ENCODE peak calls at places on chromosomes 3 and 15, in seven cellular contexts. One of them, this sample, is unnamed.

GRCh38 chr15:58453931-58454793 is 22.4 kb downstream of the LIPC start:
- DNase-seq in spleen: no peak
- DNase-seq in NCI-H1694: no peak
- DNase-seq in NCI-H1105: no peak
- DNase-seq in H9: no peak
- DNase-seq in cardiac muscle cell: no peak
- DNase-seq in left lung: no peak
- DNase-seq in this sample: no peak

GRCh38 chr3:136682740-136683312 is 69.4 kb downstream of the STAG1 start:
- DNase-seq in spleen: no peak
- DNase-seq in NCI-H1694: no peak
- DNase-seq in NCI-H1105: no peak
- DNase-seq in H9: no peak
- DNase-seq in cardiac muscle cell: no peak
- DNase-seq in left lung: no peak
- DNase-seq in this sample: no peak

GRCh38 chr3:115139072-115139471 is 8.0 kb downstream of the ZBTB20 start:
- DNase-seq in spleen: no peak
- DNase-seq in NCI-H1694: no peak
- DNase-seq in NCI-H1105: no peak
- DNase-seq in H9: no peak
- DNase-seq in cardiac muscle cell: no peak
- DNase-seq in left lung: no peak
- DNase-seq in this sample: no peak

GRCh38 chr15:91694829-91695205 is 158.7 kb upstream of the SLCO3A1 start:
- DNase-seq in spleen: no peak
- DNase-seq in NCI-H1694: no peak
- DNase-seq in NCI-H1105: no peak
- DNase-seq in H9: no peak
- DNase-seq in cardiac muscle cell: no peak
- DNase-seq in left lung: no peak
- DNase-seq in this sample: no peak

GRCh38 chr3:16536996-16537395 is 23.5 kb upstream of the RFTN1 start:
- DNase-seq in spleen: no peak
- DNase-seq in NCI-H1694: no peak
- DNase-seq in NCI-H1105: no peak
- DNase-seq in H9: no peak
- DNase-seq in cardiac muscle cell: no peak
- DNase-seq in left lung: no peak
- DNase-seq in this sample: no peak

GRCh38 chr3:136790786-136791185 is 28.1 kb upstream of the SLC35G2 start:
- DNase-seq in spleen: no peak
- DNase-seq in NCI-H1694: no peak
- DNase-seq in NCI-H1105: no peak
- DNase-seq in H9: no peak
- DNase-seq in cardiac muscle cell: no peak
- DNase-seq in left lung: no peak
- DNase-seq in this sample: no peak

GRCh38 chr3:52444860-52445793 is at the start of gene SEMA3G:
- DNase-seq in spleen: peak
- DNase-seq in NCI-H1694: no peak
- DNase-seq in NCI-H1105: no peak
- DNase-seq in H9: peak
- DNase-seq in cardiac muscle cell: peak
- DNase-seq in left lung: peak
- DNase-seq in this sample: no peak

GRCh38 chr15:90037510-90037860 is 36.4 kb downstream of the ZNF710 start:
- DNase-seq in spleen: no peak
- DNase-seq in NCI-H1694: no peak
- DNase-seq in NCI-H1105: no peak
- DNase-seq in H9: no peak
- DNase-seq in cardiac muscle cell: no peak
- DNase-seq in left lung: no peak
- DNase-seq in this sample: no peak

GRCh38 chr15:24676431-24676830 is 856 bp downstream of the NPAP1 start:
- DNase-seq in spleen: no peak
- DNase-seq in NCI-H1694: no peak
- DNase-seq in NCI-H1105: no peak
- DNase-seq in H9: peak
- DNase-seq in cardiac muscle cell: no peak
- DNase-seq in left lung: no peak
- DNase-seq in this sample: no peak

GRCh38 chr3:102225407-102226132 is 209.2 kb upstream of the ZPLD1 start:
- DNase-seq in spleen: no peak
- DNase-seq in NCI-H1694: peak
- DNase-seq in NCI-H1105: peak
- DNase-seq in H9: no peak
- DNase-seq in cardiac muscle cell: peak
- DNase-seq in left lung: no peak
- DNase-seq in this sample: no peak

GRCh38 chr3:127697531-127698240 is 24.9 kb downstream of the ABTB1 start:
- DNase-seq in spleen: peak
- DNase-seq in NCI-H1694: peak
- DNase-seq in NCI-H1105: peak
- DNase-seq in H9: peak
- DNase-seq in cardiac muscle cell: peak
- DNase-seq in left lung: peak
- DNase-seq in this sample: peak

GRCh38 chr15:82262422-82263026 is at the start of the genes EFL1 and SAXO2:
- DNase-seq in spleen: peak
- DNase-seq in NCI-H1694: peak
- DNase-seq in NCI-H1105: peak
- DNase-seq in H9: peak
- DNase-seq in cardiac muscle cell: peak
- DNase-seq in left lung: peak
- DNase-seq in this sample: peak

GRCh38 chr3:151316267-151316991 is at the start of gene GPR87:
- DNase-seq in spleen: no peak
- DNase-seq in NCI-H1694: no peak
- DNase-seq in NCI-H1105: no peak
- DNase-seq in H9: no peak
- DNase-seq in cardiac muscle cell: no peak
- DNase-seq in left lung: no peak
- DNase-seq in this sample: no peak

GRCh38 chr15:39202641-39203040 is 378.2 kb upstream of the THBS1 start:
- DNase-seq in spleen: no peak
- DNase-seq in NCI-H1694: no peak
- DNase-seq in NCI-H1105: no peak
- DNase-seq in H9: no peak
- DNase-seq in cardiac muscle cell: no peak
- DNase-seq in left lung: no peak
- DNase-seq in this sample: no peak

GRCh38 chr3:18335202-18335601 is 89.9 kb downstream of the SATB1 start:
- DNase-seq in spleen: no peak
- DNase-seq in NCI-H1694: no peak
- DNase-seq in NCI-H1105: no peak
- DNase-seq in H9: no peak
- DNase-seq in cardiac muscle cell: no peak
- DNase-seq in left lung: no peak
- DNase-seq in this sample: no peak

GRCh38 chr3:30185872-30186271 is 420.5 kb upstream of the TGFBR2 start:
- DNase-seq in spleen: no peak
- DNase-seq in NCI-H1694: no peak
- DNase-seq in NCI-H1105: no peak
- DNase-seq in H9: no peak
- DNase-seq in cardiac muscle cell: no peak
- DNase-seq in left lung: no peak
- DNase-seq in this sample: no peak

GRCh38 chr3:69433016-69433937 is 47.4 kb upstream of the FRMD4B start:
- DNase-seq in spleen: no peak
- DNase-seq in NCI-H1694: no peak
- DNase-seq in NCI-H1105: no peak
- DNase-seq in H9: no peak
- DNase-seq in cardiac muscle cell: peak
- DNase-seq in left lung: no peak
- DNase-seq in this sample: no peak

GRCh38 chr3:110789315-110789714 is 282.3 kb upstream of the NECTIN3 start:
- DNase-seq in spleen: no peak
- DNase-seq in NCI-H1694: no peak
- DNase-seq in NCI-H1105: no peak
- DNase-seq in H9: no peak
- DNase-seq in cardiac muscle cell: no peak
- DNase-seq in left lung: no peak
- DNase-seq in this sample: no peak

GRCh38 chr3:39428745-39429201 is 22.3 kb downstream of the RPSA start:
- DNase-seq in spleen: no peak
- DNase-seq in NCI-H1694: no peak
- DNase-seq in NCI-H1105: no peak
- DNase-seq in H9: no peak
- DNase-seq in cardiac muscle cell: no peak
- DNase-seq in left lung: no peak
- DNase-seq in this sample: no peak

GRCh38 chr3:131081224-131081623 is 54.5 kb downstream of the NEK11 start:
- DNase-seq in spleen: no peak
- DNase-seq in NCI-H1694: no peak
- DNase-seq in NCI-H1105: no peak
- DNase-seq in H9: no peak
- DNase-seq in cardiac muscle cell: no peak
- DNase-seq in left lung: no peak
- DNase-seq in this sample: no peak

GRCh38 chr3:182979719-182980191 is 583 bp downstream of the DCUN1D1 start:
- DNase-seq in spleen: no peak
- DNase-seq in NCI-H1694: no peak
- DNase-seq in NCI-H1105: peak
- DNase-seq in H9: no peak
- DNase-seq in cardiac muscle cell: peak
- DNase-seq in left lung: peak
- DNase-seq in this sample: peak

GRCh38 chr15:77031376-77032050 is 36.6 kb downstream of the PSTPIP1 start:
- DNase-seq in spleen: peak
- DNase-seq in NCI-H1694: peak
- DNase-seq in NCI-H1105: no peak
- DNase-seq in H9: peak
- DNase-seq in cardiac muscle cell: no peak
- DNase-seq in left lung: peak
- DNase-seq in this sample: no peak

GRCh38 chr15:76285241-76285825 is 25.9 kb downstream of the ETFA start:
- DNase-seq in spleen: no peak
- DNase-seq in NCI-H1694: no peak
- DNase-seq in NCI-H1105: peak
- DNase-seq in H9: no peak
- DNase-seq in cardiac muscle cell: no peak
- DNase-seq in left lung: no peak
- DNase-seq in this sample: no peak

GRCh38 chr3:115814778-115815380 is 191.6 kb downstream of the GAP43 start:
- DNase-seq in spleen: peak
- DNase-seq in NCI-H1694: peak
- DNase-seq in NCI-H1105: peak
- DNase-seq in H9: peak
- DNase-seq in cardiac muscle cell: peak
- DNase-seq in left lung: peak
- DNase-seq in this sample: peak